ENCODE peak calls at places on chromosomes 6 and 20, in six cellular contexts. W is IMR-90, M is HCT116, I is endothelial cell of umbilical vein, F is H1, K is stomach. N is an unnamed sample.

GRCh38 chr6:143361536-143362191 is 88.8 kb downstream of the ADAT2 start:
- DNase-seq in M (no peak), K (no peak), W (no peak), F (no peak), I (no peak), N (no peak)

GRCh38 chr6:151475653-151476523 is 17.9 kb upstream of the CCDC170 start:
- DNase-seq in I (peak), W (peak), M (peak), F (peak), K (peak), N (peak)

GRCh38 chr20:4684837-4685413 is 36.8 kb upstream of the PRND start:
- DNase-seq in K (no peak), I (no peak), W (peak), F (no peak), M (peak), N (no peak)

GRCh38 chr6:110628330-110628729 is 151.9 kb upstream of the SLC22A16 start:
- DNase-seq in M (no peak), W (peak), F (no peak), I (no peak), K (no peak), N (no peak)

GRCh38 chr6:118012944-118013343 is 105.9 kb downstream of the SLC35F1 start:
- DNase-seq in K (no peak), I (no peak), F (no peak), M (no peak), W (no peak), N (no peak)

GRCh38 chr6:141321486-141322347 is 811.0 kb upstream of the GJE1 start:
- DNase-seq in I (no peak), W (peak), K (no peak), M (no peak), F (no peak), N (no peak)

GRCh38 chr6:2081155-2082138 is 164.0 kb downstream of the GMDS start:
- DNase-seq in M (no peak), I (no peak), F (no peak), W (no peak), K (no peak), N (no peak)

GRCh38 chr20:12595841-12596240 is 412.9 kb upstream of the SPTLC3 start:
- DNase-seq in W (no peak), K (no peak), F (no peak), M (no peak), I (no peak), N (no peak)

GRCh38 chr6:96626749-96627353 is 63.9 kb downstream of the FHL5 start:
- DNase-seq in K (no peak), F (no peak), W (peak), I (peak), M (peak), N (no peak)

DNA sequence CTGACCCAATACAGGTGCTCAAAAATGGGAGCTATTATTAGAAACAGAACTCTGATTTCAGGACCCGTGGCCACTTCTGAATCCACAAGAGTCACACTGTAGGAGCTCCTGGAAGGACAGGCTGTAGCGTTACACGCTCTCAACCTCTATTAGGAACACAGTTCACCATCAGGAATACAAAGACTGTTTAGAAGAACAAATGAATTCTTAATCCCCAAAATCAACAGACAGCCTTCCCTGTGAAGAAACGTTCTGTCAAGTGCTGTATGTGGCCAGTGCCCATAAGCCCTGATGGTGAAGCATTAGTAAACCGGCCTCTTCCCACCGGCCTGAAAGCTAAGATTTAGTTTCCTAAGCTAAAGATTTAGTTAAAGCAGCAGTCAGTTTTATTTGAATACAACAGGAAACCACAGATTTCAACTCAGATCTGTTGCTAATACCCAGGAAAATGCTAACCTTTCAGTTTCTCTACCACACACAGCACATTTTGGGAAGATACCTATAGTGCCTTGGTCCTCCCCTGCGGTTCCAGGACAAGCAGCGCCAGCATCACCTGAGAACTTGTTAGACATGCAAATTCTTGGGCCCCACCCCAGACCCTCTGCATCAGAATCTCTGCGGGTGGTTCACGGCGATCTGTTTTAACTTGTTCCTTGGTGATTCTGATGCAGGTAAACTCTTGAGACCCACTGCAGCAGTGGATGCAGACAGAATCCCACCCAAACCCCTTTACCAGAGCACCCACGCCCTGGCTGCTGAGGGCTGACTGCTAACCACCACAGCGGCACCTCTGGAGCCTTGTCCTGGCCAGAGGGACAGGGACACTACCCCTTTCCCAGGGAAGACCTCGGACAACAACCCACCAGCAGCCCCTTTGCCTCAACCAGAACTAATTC is 33.4 kb downstream of the MTRES1 start:
- DNase-seq in K (no peak), M (no peak), I (no peak), F (peak), W (peak), N (no peak)
- H3K27ac ChIP-seq in K (no peak), M (no peak), I (no peak), F (no peak), W (no peak), N (no peak)

GRCh38 chr6:36885461-36886401 is at the start of gene C6orf89:
- DNase-seq in K (peak), W (peak), F (peak), I (peak), M (peak), N (peak)
- TF ChIP-seq POLR2A in K (peak), W (peak), F (no peak), I (peak), M (no peak), N (peak)

GRCh38 chr6:5204340-5204739 is 56.4 kb downstream of the LYRM4 start:
- DNase-seq in W (no peak), M (no peak), I (peak), F (no peak), K (no peak), N (no peak)

GRCh38 chr6:5205877-5206840 is 54.6 kb downstream of the LYRM4 start:
- DNase-seq in M (no peak), I (peak), F (no peak), W (peak), K (peak), N (peak)

GRCh38 chr6:5203571-5203970 is 57.2 kb downstream of the LYRM4 start:
- DNase-seq in K (no peak), W (no peak), F (no peak), M (no peak), I (no peak), N (no peak)

GRCh38 chr6:5206920-5207561 is 53.7 kb downstream of the LYRM4 start:
- DNase-seq in I (no peak), F (no peak), K (no peak), M (no peak), W (no peak), N (no peak)

DNA sequence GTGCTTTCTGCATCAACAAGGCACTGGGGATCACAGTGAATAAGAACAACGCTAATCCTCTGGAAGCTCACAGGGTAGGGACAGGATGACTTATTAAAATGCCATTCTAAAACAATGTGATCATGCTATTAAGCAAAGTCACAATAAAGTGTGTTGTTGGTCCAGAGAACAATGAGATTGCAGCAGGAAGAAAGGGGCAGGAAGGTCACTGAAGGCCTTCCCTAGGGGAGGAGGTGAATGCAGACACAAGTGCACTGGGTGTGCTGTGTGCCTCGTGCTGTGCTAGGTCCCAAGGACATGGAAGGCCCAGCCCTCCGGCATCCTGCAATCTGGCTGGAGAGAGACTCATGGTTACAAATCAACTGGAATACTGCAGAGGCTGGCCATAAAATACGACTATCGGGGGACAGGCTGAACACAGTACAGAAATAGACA is 55.7 kb downstream of the LYRM4 start:
- DNase-seq in W (no peak), F (no peak), I (peak), M (no peak), K (no peak), N (peak)
- H3K27ac ChIP-seq in W (no peak), F (no peak), I (peak), M (no peak), K (peak), N (no peak)

GRCh38 chr6:138773177-138774091 is at the start of gene CCDC28A:
- DNase-seq in M (peak), K (peak), F (peak), W (peak), I (peak), N (peak)
- TF ChIP-seq POLR2A in M (peak), K (no peak), F (peak), W (peak), I (no peak), N (peak)

DNA sequence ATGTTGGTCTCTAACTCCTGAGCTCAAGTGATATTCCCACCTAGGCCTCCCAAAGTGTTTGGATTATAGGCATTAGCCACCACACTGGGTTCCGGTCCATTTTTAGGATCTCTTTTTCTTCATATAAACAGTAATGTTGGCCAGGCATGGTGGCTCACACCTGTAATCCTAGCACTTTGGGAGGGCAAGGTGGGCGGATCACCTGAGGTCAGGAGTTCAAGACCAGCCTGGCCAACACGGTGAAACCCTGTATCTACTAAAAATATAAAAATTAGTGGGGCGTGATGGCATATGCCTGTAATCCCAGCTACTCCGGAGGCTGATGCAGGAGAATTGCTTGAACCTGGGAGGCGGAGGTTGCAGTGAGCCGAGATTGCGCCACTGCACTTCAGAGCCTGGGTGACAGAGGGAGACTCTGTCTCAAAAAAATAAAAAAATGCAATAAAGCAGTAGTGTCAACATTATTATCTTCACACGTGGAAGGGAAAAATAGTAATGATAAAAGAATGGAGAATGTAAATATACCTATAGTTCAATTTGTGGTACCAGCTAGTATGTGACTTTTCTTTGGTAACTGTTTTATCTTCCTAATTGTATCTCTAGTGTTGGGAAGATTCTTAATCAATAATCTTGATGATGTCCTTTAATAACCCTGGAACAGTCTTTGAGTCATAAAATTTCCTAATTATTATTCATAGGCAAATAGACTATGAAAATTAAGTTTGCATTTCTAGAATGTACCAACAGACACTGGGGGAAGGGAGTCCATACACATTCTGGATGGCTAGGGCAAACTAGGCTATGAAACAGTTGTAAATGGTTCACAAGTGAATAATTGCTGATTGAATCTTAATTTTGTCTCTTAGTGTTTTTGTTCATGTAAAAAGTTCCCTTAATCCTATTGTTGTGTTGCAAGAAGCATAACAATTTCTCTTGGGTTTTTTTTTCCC is 3.6 kb downstream of the PARD6B start:
- DNase-seq in W (no peak), K (no peak), M (no peak), I (no peak), F (peak), N (no peak)
- H3K27ac ChIP-seq in W (no peak), K (peak), M (peak), I (no peak), F (no peak), N (no peak)

GRCh38 chr6:125986295-125986955 is at the start of gene TRMT11:
- DNase-seq in F (peak), M (peak), K (peak), I (peak), W (peak), N (peak)
- TF ChIP-seq POLR2A in F (peak), M (peak), K (peak), I (peak), W (peak), N (no peak)